ENCODE peak calls at places on chromosomes 5 and 9, in five cellular contexts. H is transverse colon, D is lung, W is MG63, Y is tibial nerve. P is an unnamed sample.

GRCh38 chr9:112487008-112487798 is 576 bp downstream of the KIAA1958 start:
- DNase-seq in H (peak; percentile 69), D (peak; percentile 65), W (peak; percentile 66), Y (no peak), P (no peak)

GRCh38 chr9:2125909-2126308 is 110.8 kb downstream of the SMARCA2 start:
- DNase-seq in H (no peak), D (no peak), W (no peak), Y (no peak), P (no peak)

GRCh38 chr9:130240410-130241197 is 25.0 kb upstream of the HMCN2 start:
- DNase-seq in H (peak; percentile 53), D (peak; percentile 67), W (peak; percentile 42), Y (peak; percentile 77), P (no peak)

GRCh38 chr5:125293223-125293622 is 546.8 kb upstream of the ZNF608 start:
- DNase-seq in H (no peak), D (no peak), W (no peak), Y (no peak), P (no peak)

GRCh38 chr9:126915281-126915816 is 767 bp downstream of the RALGPS1 start:
- DNase-seq in H (peak; percentile 92), D (peak; percentile 75), W (no peak), Y (no peak), P (no peak)

GRCh38 chr5:80064124-80064523 is 29.0 kb downstream of the THBS4 start:
- DNase-seq in H (no peak), D (no peak), W (peak; percentile 71), Y (no peak), P (no peak)

GRCh38 chr5:164672931-164673694 is 1167.7 kb downstream of the MAT2B start:
- DNase-seq in H (no peak), D (no peak), W (no peak), Y (no peak), P (no peak)

GRCh38 chr5:42745426-42745825 is 11.2 kb upstream of the CCDC152 start:
- DNase-seq in H (peak; percentile 13), D (no peak), W (no peak), Y (no peak), P (no peak)

GRCh38 chr5:93415819-93416218 is 165.2 kb downstream of the NR2F1-AS1 start:
- DNase-seq in H (no peak), D (no peak), W (no peak), Y (no peak), P (no peak)

GRCh38 chr9:16337322-16338029 is 533.0 kb downstream of the BNC2 start:
- DNase-seq in H (no peak), D (no peak), W (peak; percentile 100), Y (no peak), P (peak; percentile 59)

GRCh38 chr9:136143215-136144001 is 24.7 kb upstream of the TMEM250 start:
- DNase-seq in H (no peak), D (no peak), W (no peak), Y (no peak), P (no peak)

GRCh38 chr9:136091582-136092352 is 3.3 kb downstream of the NACC2 start:
- DNase-seq in H (no peak), D (no peak), W (peak; percentile 31), Y (no peak), P (no peak)

GRCh38 chr5:170757182-170757601 is 26.3 kb upstream of the GABRP start:
- DNase-seq in H (no peak), D (no peak), W (peak; percentile 61), Y (no peak), P (no peak)

GRCh38 chr9:114742947-114743346 is 61.0 kb upstream of the TEX48 start:
- DNase-seq in H (no peak), D (no peak), W (no peak), Y (no peak), P (no peak)

GRCh38 chr5:7397005-7397546 is 1.1 kb downstream of the ADCY2 start:
- DNase-seq in H (no peak), D (no peak), W (no peak), Y (peak; percentile 35), P (no peak)

GRCh38 chr5:179613460-179614071 is 9.9 kb downstream of the HNRNPH1 start:
- DNase-seq in H (no peak), D (no peak), W (no peak), Y (no peak), P (no peak)

GRCh38 chr9:16721972-16722371 is 148.5 kb downstream of the BNC2 start:
- DNase-seq in H (peak; percentile 38), D (peak; percentile 59), W (peak; percentile 76), Y (peak; percentile 82), P (no peak)

GRCh38 chr9:15135167-15135792 is 171.7 kb downstream of the TTC39B start:
- DNase-seq in H (peak; percentile 49), D (peak; percentile 60), W (peak; percentile 92), Y (peak; percentile 75), P (no peak)

GRCh38 chr9:133844876-133845658 is 106.9 kb upstream of the SARDH start:
- DNase-seq in H (peak; percentile 52), D (peak; percentile 56), W (no peak), Y (peak; percentile 36), P (no peak)

GRCh38 chr5:143499480-143500114 is 96.1 kb upstream of the NR3C1 start:
- DNase-seq in H (no peak), D (no peak), W (no peak), Y (no peak), P (no peak)

GRCh38 chr9:82332018-82332773 is 343.6 kb downstream of the SPATA31D1 start:
- DNase-seq in H (no peak), D (no peak), W (no peak), Y (no peak), P (peak; percentile 74)

GRCh38 chr9:125842215-125842614 is 95.0 kb downstream of the PBX3 start:
- DNase-seq in H (no peak), D (no peak), W (no peak), Y (no peak), P (no peak)

GRCh38 chr5:178340637-178341036 is 108.0 kb upstream of the PHYKPL start:
- DNase-seq in H (no peak), D (no peak), W (no peak), Y (no peak), P (no peak)

GRCh38 chr9:129964901-129965734 is 77.9 kb downstream of the FNBP1 start:
- DNase-seq in H (no peak), D (no peak), W (peak; percentile 60), Y (no peak), P (peak; percentile 78)

GRCh38 chr5:759781-760362 is 24.7 kb downstream of the ZDHHC11B start:
- DNase-seq in H (no peak), D (peak; percentile 35), W (no peak), Y (no peak), P (no peak)

GRCh38 chr5:157603333-157604190 is 28.0 kb upstream of the ADAM19 start:
- DNase-seq in H (no peak), D (no peak), W (peak; percentile 78), Y (no peak), P (peak; percentile 54)

GRCh38 chr9:135663857-135664256 is 748 bp downstream of the LCN9 start:
- DNase-seq in H (no peak), D (no peak), W (no peak), Y (no peak), P (no peak)

GRCh38 chr9:76026796-76027195 is 136.3 kb downstream of the PCSK5 start:
- DNase-seq in H (no peak), D (no peak), W (no peak), Y (no peak), P (no peak)

GRCh38 chr9:111450114-111450513 is 34.1 kb downstream of the ECPAS start:
- DNase-seq in H (no peak), D (no peak), W (peak; percentile 9), Y (no peak), P (no peak)
- H3K36me3 ChIP-seq in H (no peaks in the 10 kb centered on the region), D (peaks cover 7% of the 10 kb centered on the region), W (peaks cover 67% of the 10 kb centered on the region), Y (no peaks in the 10 kb centered on the region), P (peaks cover 3% of the 10 kb centered on the region)

DNA sequence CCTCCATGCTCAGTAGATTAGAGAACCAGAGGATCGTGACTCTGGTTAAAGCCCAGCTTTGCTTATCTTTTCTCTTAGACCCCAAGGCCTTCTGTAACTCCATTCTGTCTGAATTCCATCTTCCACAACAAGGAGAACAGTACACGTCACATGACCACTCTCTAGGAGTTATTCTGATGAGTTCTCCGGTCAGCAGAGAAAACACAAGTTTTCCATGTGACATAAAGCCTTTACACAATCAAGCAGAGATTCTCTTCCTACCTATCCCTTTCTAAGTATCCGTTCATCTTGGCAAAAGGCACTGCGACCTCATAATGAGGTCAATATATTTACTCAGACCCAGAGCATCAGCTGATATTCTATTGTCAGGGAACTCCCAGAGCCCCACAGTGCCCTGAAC is 112.3 kb downstream of the TRPM6 start:
- DNase-seq in H (no peak), D (no peak), W (no peak), Y (no peak), P (no peak)
- H3K36me3 ChIP-seq in H (no peaks in the 10 kb centered on the region), D (no peaks in the 10 kb centered on the region), W (no peaks in the 10 kb centered on the region), Y (no peaks in the 10 kb centered on the region), P (no peaks in the 10 kb centered on the region)

GRCh38 chr5:159184858-159185381 is 24.4 kb downstream of the RNF145 start:
- DNase-seq in H (no peak), D (no peak), W (peak; percentile 66), Y (no peak), P (peak; percentile 51)
- H3K36me3 ChIP-seq in H (peaks cover 3% of the 10 kb centered on the region), D (peaks cover 7% of the 10 kb centered on the region), W (peaks cover 26% of the 10 kb centered on the region), Y (no peaks in the 10 kb centered on the region), P (peaks cover 3% of the 10 kb centered on the region)

GRCh38 chr9:121150188-121150587 is 51.5 kb downstream of the RAB14 start:
- DNase-seq in H (no peak), D (no peak), W (no peak), Y (no peak), P (no peak)
- H3K36me3 ChIP-seq in H (peaks cover 12% of the 10 kb centered on the region), D (peaks cover 25% of the 10 kb centered on the region), W (peaks cover 3% of the 10 kb centered on the region), Y (no peaks in the 10 kb centered on the region), P (peaks cover 6% of the 10 kb centered on the region)

GRCh38 chr5:138504799-138505198 is 38.2 kb downstream of the ETF1 start:
- DNase-seq in H (no peak), D (no peak), W (peak; percentile 64), Y (no peak), P (no peak)

GRCh38 chr5:138506370-138507113 is 36.5 kb downstream of the ETF1 start:
- DNase-seq in H (no peak), D (no peak), W (no peak), Y (no peak), P (no peak)

GRCh38 chr5:138503487-138504270 is 38.4 kb downstream of the EGR1 start:
- DNase-seq in H (peak; percentile 19), D (no peak), W (peak; percentile 38), Y (peak; percentile 42), P (no peak)

GRCh38 chr5:138508958-138509357 is 34.1 kb downstream of the ETF1 start:
- DNase-seq in H (no peak), D (no peak), W (no peak), Y (no peak), P (no peak)
- H3K36me3 ChIP-seq in H (peaks cover 38% of the 10 kb centered on the region), D (peaks cover 24% of the 10 kb centered on the region), W (peaks cover 88% of the 10 kb centered on the region), Y (peaks cover 7% of the 10 kb centered on the region), P (peaks cover 11% of the 10 kb centered on the region)

DNA sequence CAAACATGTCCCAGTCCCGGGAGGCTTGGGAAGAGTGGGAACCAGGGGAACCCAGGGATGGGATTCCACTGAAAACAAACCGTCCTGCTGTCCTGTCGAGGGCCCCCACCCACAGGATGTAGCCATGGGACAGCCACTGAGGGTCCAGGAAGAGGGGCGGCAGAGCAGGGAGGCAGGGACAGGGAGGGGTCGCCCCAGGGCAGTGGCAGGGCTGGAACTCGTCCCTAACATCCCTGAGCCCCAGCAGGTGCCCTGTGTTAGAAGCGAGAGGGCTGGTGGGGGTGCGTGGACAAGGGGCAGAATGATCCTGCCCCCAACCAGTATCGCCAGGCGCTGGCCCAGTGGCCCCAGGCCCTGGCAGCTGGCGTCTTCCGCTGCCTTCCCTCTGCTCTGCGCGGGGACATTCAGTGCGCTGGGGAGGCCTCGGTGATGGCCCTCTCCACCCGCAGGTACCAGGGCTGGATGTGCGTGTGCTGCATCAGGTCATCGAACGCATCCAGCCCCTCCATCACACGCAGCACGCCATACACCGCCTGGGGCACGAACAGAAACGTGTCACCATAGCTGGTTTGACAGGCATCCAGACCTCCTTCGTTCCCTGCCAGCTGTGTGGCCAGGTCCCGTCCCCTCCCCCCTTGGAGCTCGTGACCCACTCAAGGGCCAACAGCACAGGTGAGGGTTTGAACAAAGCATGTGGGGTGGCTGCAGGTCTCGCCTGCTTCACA is 6.6 kb downstream of the PTGES2 start:
- DNase-seq in H (peak; percentile 6), D (no peak), W (no peak), Y (no peak), P (no peak)
- H3K36me3 ChIP-seq in H (peaks cover 20% of the 10 kb centered on the region), D (peaks cover 36% of the 10 kb centered on the region), W (peaks cover 17% of the 10 kb centered on the region), Y (no peaks in the 10 kb centered on the region), P (peaks cover 13% of the 10 kb centered on the region)

P was measured in BJ.